ENCODE peak calls at places on chromosomes 11 and 22, in nine cellular contexts. D is MM.1S; A is NCI-H1436 treated with DMSO at 0.1 percent for 48 hours; P is stimulated activated CD8-positive, alpha-beta memory T cell treated with anti-CD3 and anti-CD28 coated beads, Interleukin-4, amount 100 ng/mL, for 1 hour; L is activated T-helper 1 cell treated with anti-CD3 and anti-CD28 coated beads, Interleukin-12 subunit alpha, Interleukin-12 subunit beta, Interleukin-2, Interleukin-4 antibody, amounts not matched to agents 30 ng/mL and 10 ng/mL and 1 ng/mL, durations not matched to agents 14 hours and 24 hours and 36 hours; N is ACHN; I is stimulated activated naive CD8-positive, alpha-beta T cell treated with anti-CD3 and anti-CD28 coated beads, Interleukin-15, amount 100 ng/mL, for 72 hours; V is HS-27A; U is posterior cingulate gyrus. G is an unnamed sample.
A peak's percentile ranks its signal among the peaks of the same experiment; 100 is the strongest.

GRCh38 chr11:108121274-108122155 is at the start of gene ACAT1:
- DNase-seq in D (peak; percentile 95), A (peak; percentile 60), P (peak; percentile 93), L (peak; percentile 95), N (peak; percentile 91), I (peak; percentile 97), V (peak; percentile 54), U (peak; percentile 99), G (peak; percentile 96)

GRCh38 chr22:36728505-36728904 is 25.0 kb upstream of the CACNG2 start:
- DNase-seq in D (no peak), A (no peak), P (no peak), L (no peak), N (no peak), I (no peak), V (no peak), U (no peak), G (no peak)

GRCh38 chr11:35347921-35348331 is 71.4 kb downstream of the SLC1A2 start:
- DNase-seq in D (no peak), A (no peak), P (no peak), L (no peak), N (no peak), I (no peak), V (no peak), U (no peak), G (no peak)

GRCh38 chr22:42646569-42647525 is 2.3 kb downstream of the CYB5R3 start:
- DNase-seq in D (no peak), A (no peak), P (no peak), L (no peak), N (no peak), I (no peak), V (no peak), U (no peak), G (no peak)

GRCh38 chr22:46514592-46515207 is 22.7 kb downstream of the CELSR1 start:
- DNase-seq in D (no peak), A (no peak), P (no peak), L (no peak), N (peak; percentile 56), I (no peak), V (no peak), U (peak; percentile 50), G (no peak)

GRCh38 chr11:19938866-19939265 is 221.4 kb downstream of the DBX1 start:
- DNase-seq in D (no peak), A (no peak), P (no peak), L (no peak), N (no peak), I (no peak), V (no peak), U (no peak), G (no peak)

GRCh38 chr22:46612904-46613605 is 7.1 kb upstream of the GRAMD4 start:
- DNase-seq in D (no peak), A (no peak), P (no peak), L (peak; percentile 34), N (no peak), I (peak; percentile 29), V (no peak), U (no peak), G (peak; percentile 74)

GRCh38 chr11:124793466-124794278 is 6.5 kb downstream of the MSANTD2 start:
- DNase-seq in D (peak; percentile 78), A (no peak), P (no peak), L (peak; percentile 3), N (peak; percentile 67), I (peak; percentile 7), V (no peak), U (no peak), G (no peak)

GRCh38 chr22:33455036-33455435 is 396.9 kb upstream of the SYN3 start:
- DNase-seq in D (no peak), A (no peak), P (no peak), L (no peak), N (no peak), I (no peak), V (no peak), U (no peak), G (no peak)

GRCh38 chr11:2104524-2105440 is 34.4 kb downstream of the IGF2 start:
- DNase-seq in D (no peak), A (no peak), P (no peak), L (no peak), N (no peak), I (no peak), V (no peak), U (peak; percentile 52), G (no peak)

GRCh38 chr11:108718466-108718865 is 53.6 kb downstream of the DDX10 start:
- DNase-seq in D (no peak), A (no peak), P (no peak), L (no peak), N (no peak), I (no peak), V (no peak), U (no peak), G (no peak)

GRCh38 chr11:63592975-63593395 is 21.2 kb downstream of the PLAAT3 start:
- DNase-seq in D (no peak), A (no peak), P (no peak), L (no peak), N (no peak), I (no peak), V (no peak), U (no peak), G (no peak)

GRCh38 chr22:33210129-33210784 is 152.1 kb upstream of the SYN3 start:
- DNase-seq in D (peak; percentile 46), A (no peak), P (no peak), L (peak; percentile 6), N (peak; percentile 33), I (peak; percentile 17), V (no peak), U (no peak), G (peak; percentile 16)

GRCh38 chr11:61971177-61972111 is 4.0 kb upstream of the FTH1 start:
- DNase-seq in D (peak; percentile 21), A (peak; percentile 84), P (no peak), L (peak; percentile 41), N (peak; percentile 98), I (no peak), V (peak; percentile 83), U (peak; percentile 97), G (peak; percentile 69)

G was measured in activated CD4-positive, alpha-beta memory T cell treated with anti-CD3 and anti-CD28 coated beads, Interleukin-2, amount 10 ng/mL, durations not matched to agents 7 days and 5 days.